ENCODE peak calls at places on chromosomes 12 and 14, in eight cellular contexts. H, N, E, J, P, U, X and S are unnamed samples.

GRCh38 chr14:88611878-88612277 is 49.0 kb downstream of the ZC3H14 start:
- DNase-seq in H (no peak), J (no peak), U (no peak), N (no peak), P (peak; percentile 25), X (no peak), E (no peak), S (no peak)

GRCh38 chr12:98154850-98155249 is 360.5 kb upstream of the TMPO start:
- DNase-seq in U (no peak), J (no peak), E (no peak), H (no peak), P (no peak), N (peak; percentile 70), X (no peak), S (no peak)

GRCh38 chr12:11732023-11732422 is 82.5 kb downstream of the ETV6 start:
- DNase-seq in U (no peak), E (no peak), H (no peak), X (no peak), P (no peak), N (no peak), J (no peak), S (no peak)

GRCh38 chr14:77864580-77864979 is 64.7 kb downstream of the ADCK1 start:
- DNase-seq in J (no peak), U (no peak), P (no peak), E (no peak), X (no peak), N (no peak), H (no peak), S (no peak)

GRCh38 chr12:51326762-51327439 is 2.9 kb upstream of the BIN2 start:
- DNase-seq in J (peak; percentile 73), N (no peak), U (peak; percentile 94), E (peak; percentile 93), P (peak; percentile 59), X (peak; percentile 39), H (no peak), S (peak; percentile 73)

GRCh38 chr12:62530596-62530995 is 64.0 kb downstream of the MON2 start:
- DNase-seq in J (no peak), N (no peak), U (no peak), H (no peak), X (peak; percentile 62), E (peak; percentile 72), P (peak; percentile 45), S (no peak)

GRCh38 chr12:109736552-109737108 is 23.0 kb downstream of the FAM222A start:
- DNase-seq in H (peak; percentile 13), U (peak; percentile 51), J (peak; percentile 65), P (peak; percentile 65), E (peak; percentile 47), N (peak; percentile 92), X (peak; percentile 51), S (no peak)

GRCh38 chr12:44372259-44372658 is 503.9 kb downstream of the NELL2 start:
- DNase-seq in X (peak; percentile 86), H (no peak), U (no peak), N (no peak), J (no peak), P (no peak), E (peak; percentile 11), S (no peak)

GRCh38 chr14:38257500-38257899 is 1.6 kb upstream of the CLEC14A start:
- DNase-seq in J (no peak), P (no peak), E (no peak), N (no peak), U (no peak), H (no peak), X (no peak), S (no peak)

GRCh38 chr12:31568498-31568897 is 22.4 kb downstream of the DENND5B start:
- DNase-seq in P (no peak), J (no peak), H (no peak), X (no peak), N (no peak), E (no peak), U (no peak), S (no peak)

GRCh38 chr12:56221233-56221756 is 427 bp downstream of the RNF41 start:
- DNase-seq in H (no peak), E (peak; percentile 94), P (peak; percentile 48), N (peak; percentile 64), U (no peak), X (peak; percentile 66), J (peak; percentile 79), S (no peak)

GRCh38 chr12:62438098-62438692 is 28.4 kb upstream of the MON2 start:
- DNase-seq in X (peak; percentile 31), E (peak; percentile 76), U (peak; percentile 35), J (no peak), N (no peak), P (peak; percentile 65), H (no peak), S (peak; percentile 43)

GRCh38 chr14:29799718-29800117 is 127.9 kb downstream of the PRKD1 start:
- DNase-seq in X (no peak), H (no peak), P (no peak), U (no peak), E (no peak), N (no peak), J (no peak), S (no peak)

GRCh38 chr12:6278439-6279255 is 31.8 kb upstream of the PLEKHG6 start:
- DNase-seq in J (peak; percentile 96), X (peak; percentile 57), H (peak; percentile 69), U (peak; percentile 63), E (peak; percentile 76), P (peak; percentile 48), N (peak; percentile 90), S (peak; percentile 94)

GRCh38 chr12:110467847-110468211 is 228 bp downstream of the GPN3 start:
- DNase-seq in X (no peak), P (no peak), N (no peak), H (no peak), U (no peak), E (no peak), J (no peak), S (no peak)

GRCh38 chr12:111368684-111369495 is at the start of gene PHETA1:
- DNase-seq in U (peak; percentile 75), E (peak; percentile 82), J (peak; percentile 98), P (peak; percentile 83), N (peak; percentile 94), X (peak; percentile 81), H (peak; percentile 88), S (peak; percentile 96)

GRCh38 chr12:1398673-1399072 is 195.7 kb downstream of the FBXL14 start:
- DNase-seq in X (peak; percentile 66), N (no peak), H (no peak), P (no peak), U (no peak), J (no peak), E (peak; percentile 29), S (no peak)
- TF ChIP-seq CTCF in X (peak; percentile 59), N (no peak), H (no peak), P (peak; percentile 27), U (no peak), J (no peak), E (no peak), S (peak; percentile 6)

GRCh38 chr12:61365001-61365400 is 895.2 kb upstream of the USP15 start:
- DNase-seq in U (no peak), P (peak; percentile 20), J (no peak), E (no peak), X (no peak), H (no peak), N (no peak), S (no peak)

GRCh38 chr12:61362037-61362436 is 898.2 kb upstream of the USP15 start:
- DNase-seq in X (no peak), E (no peak), H (no peak), N (no peak), J (no peak), P (no peak), U (no peak), S (no peak)

GRCh38 chr12:61367281-61367785 is 892.9 kb upstream of the USP15 start:
- DNase-seq in X (no peak), N (no peak), U (no peak), P (no peak), J (no peak), E (no peak), H (no peak), S (no peak)
- TF ChIP-seq CTCF in X (no peak), N (peak; percentile 40), U (no peak), P (no peak), J (no peak), E (no peak), H (no peak), S (no peak)

GRCh38 chr14:43043851-43044250 is 1437.2 kb downstream of the LRFN5 start:
- DNase-seq in N (no peak), X (no peak), E (no peak), U (no peak), P (no peak), H (no peak), J (no peak), S (no peak)

GRCh38 chr14:43041976-43042375 is 1435.3 kb downstream of the LRFN5 start:
- DNase-seq in E (no peak), U (no peak), X (no peak), H (no peak), J (no peak), N (no peak), P (no peak), S (no peak)

GRCh38 chr14:43042408-43042807 is 1435.7 kb downstream of the LRFN5 start:
- DNase-seq in U (no peak), J (no peak), H (no peak), N (no peak), E (no peak), P (no peak), X (no peak), S (no peak)

GRCh38 chr14:43039881-43040280 is 1433.2 kb downstream of the LRFN5 start:
- DNase-seq in E (no peak), J (no peak), X (no peak), P (no peak), U (no peak), H (no peak), N (no peak), S (no peak)

GRCh38 chr14:43041207-43041606 is 1434.5 kb downstream of the LRFN5 start:
- DNase-seq in X (no peak), H (no peak), N (no peak), J (no peak), U (no peak), E (no peak), P (no peak), S (no peak)
- TF ChIP-seq CTCF in X (no peak), H (no peak), N (no peak), J (no peak), U (no peak), E (no peak), P (no peak), S (no peak)

DNA sequence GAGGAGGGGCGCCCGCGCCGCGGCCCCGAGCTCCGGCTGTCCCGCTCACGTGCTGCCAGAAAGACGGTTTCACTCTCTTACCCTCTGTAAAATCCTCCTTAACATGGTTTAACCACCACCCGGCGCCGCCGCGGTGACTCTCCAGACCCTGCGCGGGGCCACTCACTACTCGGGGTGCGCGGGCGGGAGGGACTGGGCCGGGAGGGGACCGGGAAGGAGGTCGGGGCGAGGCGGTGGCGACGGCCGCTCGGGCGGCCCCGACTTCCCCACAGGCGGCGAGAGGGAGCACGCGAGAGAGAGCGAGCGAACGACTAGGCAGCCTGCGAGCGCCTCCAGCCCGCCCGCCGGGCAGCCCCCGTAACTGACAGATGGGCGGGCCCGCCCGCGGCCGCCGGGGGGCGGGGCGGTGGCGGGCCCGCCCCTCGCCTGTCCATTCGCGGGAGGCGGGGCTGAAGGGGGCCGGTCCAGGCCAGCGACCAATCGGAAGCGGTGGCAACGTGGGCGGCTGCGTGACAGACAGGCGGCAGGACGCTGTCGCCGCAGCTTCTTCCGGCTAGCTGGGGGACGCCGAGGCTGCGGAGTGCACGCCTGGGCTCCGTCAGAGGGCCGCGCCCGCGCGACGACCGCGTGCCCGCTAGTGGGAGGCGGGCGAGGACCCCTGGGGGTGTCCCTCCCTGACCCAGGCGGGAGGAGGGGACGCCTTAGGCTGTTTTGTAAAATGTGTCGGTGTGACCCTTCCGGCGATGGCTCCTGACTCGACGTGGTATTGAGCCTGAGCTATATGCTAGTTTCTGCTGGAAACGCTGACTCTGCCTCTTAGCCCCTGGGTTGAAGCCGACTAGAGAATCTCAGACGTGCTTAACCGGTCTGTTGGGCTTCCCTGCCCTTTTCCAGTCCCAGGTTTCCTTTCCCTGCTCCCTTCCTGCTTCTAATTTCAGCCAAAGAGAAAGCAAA is at the start of gene EEA1:
- DNase-seq in N (peak; percentile 99), E (peak; percentile 92), H (peak; percentile 94), X (peak; percentile 96), U (peak; percentile 86), J (peak; percentile 99), P (peak; percentile 94), S (peak; percentile 99)
- TF ChIP-seq CTCF in N (peak; percentile 13), E (peak; percentile 26), H (peak; percentile 28), X (peak; percentile 56), U (no peak), J (peak; percentile 31), P (no peak), S (no peak)